ENCODE peak calls at places on chromosomes 12 and 14, in six cellular contexts. T, Q, Y, X, S and F are unnamed samples.

GRCh38 chr12:48996794-48997718 is 2.1 kb downstream of the DDN start:
- DNase-seq in T (peak; percentile 39), Q (no peak), Y (peak; percentile 92), X (peak; percentile 67), S (peak; percentile 86), F (peak; percentile 40)

GRCh38 chr14:87967496-87967895 is 25.5 kb downstream of the GALC start:
- DNase-seq in T (no peak), Q (no peak), Y (no peak), X (no peak), S (no peak), F (no peak)

GRCh38 chr12:65280306-65280705 is 1.8 kb downstream of the MSRB3 start:
- DNase-seq in T (no peak), Q (no peak), Y (no peak), X (no peak), S (no peak), F (no peak)

GRCh38 chr14:95533822-95534221 is 1.0 kb upstream of the GLRX5 start:
- DNase-seq in T (no peak), Q (no peak), Y (no peak), X (peak; percentile 13), S (no peak), F (no peak)

GRCh38 chr12:95220726-95221125 is 3.1 kb downstream of the VEZT start:
- DNase-seq in T (no peak), Q (no peak), Y (no peak), X (no peak), S (no peak), F (no peak)

GRCh38 chr12:24226745-24227350 is 277.4 kb upstream of the SOX5 start:
- DNase-seq in T (no peak), Q (peak; percentile 80), Y (no peak), X (peak; percentile 92), S (no peak), F (no peak)

GRCh38 chr12:124625867-124626675 is 58.7 kb upstream of the NCOR2 start:
- DNase-seq in T (peak; percentile 38), Q (peak; percentile 71), Y (no peak), X (peak; percentile 82), S (peak; percentile 50), F (no peak)

GRCh38 chr12:4434721-4435425 is 10.7 kb downstream of the FGF6 start:
- DNase-seq in T (no peak), Q (no peak), Y (no peak), X (no peak), S (no peak), F (no peak)

GRCh38 chr12:67434653-67435375 is 165.7 kb downstream of the CAND1 start:
- DNase-seq in T (peak; percentile 97), Q (peak; percentile 67), Y (no peak), X (peak; percentile 96), S (no peak), F (no peak)

GRCh38 chr14:71579331-71579730 is 352.9 kb upstream of the RGS6 start:
- DNase-seq in T (no peak), Q (no peak), Y (no peak), X (no peak), S (no peak), F (no peak)

GRCh38 chr14:51884086-51884927 is 23.9 kb downstream of the GNG2 start:
- DNase-seq in T (peak; percentile 3), Q (no peak), Y (no peak), X (peak; percentile 76), S (no peak), F (no peak)

GRCh38 chr12:127656261-127656660 is 610.7 kb upstream of the TMEM132C start:
- DNase-seq in T (peak; percentile 20), Q (no peak), Y (no peak), X (peak; percentile 10), S (no peak), F (no peak)